ENCODE peak calls at places on chromosomes 5 and 9, in five cellular contexts. M is cardiac muscle cell; G is left lung; A is naive thymus-derived CD4-positive, alpha-beta T cell; J is left ventricle myocardium inferior. V is an unnamed sample.
A peak's percentile ranks its signal among the peaks of the same experiment; 100 is the strongest.

GRCh38 chr5:140628711-140629110 is 4.3 kb downstream of the CD14 start:
- DNase-seq in M (no peak), G (no peak), A (no peak), J (no peak), V (no peak)

GRCh38 chr5:179313849-179314521 is 31.3 kb downstream of the ADAMTS2 start:
- DNase-seq in M (no peak), G (peak; percentile 81), A (no peak), J (peak; percentile 85), V (no peak)

GRCh38 chr5:76615759-76616158 is 7.4 kb downstream of the F2RL2 start:
- DNase-seq in M (no peak), G (no peak), A (no peak), J (no peak), V (no peak)

GRCh38 chr5:88845081-88845697 is 37.8 kb downstream of the MEF2C start:
- DNase-seq in M (no peak), G (no peak), A (no peak), J (no peak), V (no peak)

GRCh38 chr9:89701221-89701798 is 96.5 kb downstream of the GADD45G start:
- DNase-seq in M (no peak), G (no peak), A (peak; percentile 83), J (no peak), V (no peak)

GRCh38 chr9:135038826-135039225 is 48.6 kb upstream of the OLFM1 start:
- DNase-seq in M (no peak), G (no peak), A (no peak), J (no peak), V (no peak)

GRCh38 chr9:133351908-133352634 is 4.1 kb downstream of the RPL7A start:
- DNase-seq in M (peak; percentile 69), G (peak; percentile 73), A (peak; percentile 44), J (no peak), V (no peak)

GRCh38 chr5:124650960-124651662 is 95.3 kb downstream of the ZNF608 start:
- DNase-seq in M (no peak), G (no peak), A (no peak), J (no peak), V (no peak)

GRCh38 chr9:133700861-133701320 is 37.3 kb downstream of the SARDH start:
- DNase-seq in M (no peak), G (no peak), A (no peak), J (no peak), V (no peak)

GRCh38 chr5:105587963-105588662 is 2025.5 kb upstream of the NUDT12 start:
- DNase-seq in M (no peak), G (no peak), A (no peak), J (no peak), V (no peak)

GRCh38 chr9:124133752-124134151 is 122.2 kb downstream of the LHX2 start:
- DNase-seq in M (peak; percentile 25), G (no peak), A (no peak), J (no peak), V (peak; percentile 30)

GRCh38 chr9:107734231-107735014 is 244.9 kb upstream of the KLF4 start:
- DNase-seq in M (no peak), G (no peak), A (no peak), J (peak; percentile 31), V (no peak)

GRCh38 chr5:173743641-173744343 is 127.3 kb upstream of the BOD1 start:
- DNase-seq in M (no peak), G (no peak), A (no peak), J (no peak), V (no peak)

GRCh38 chr5:173612948-173613347 is 3.5 kb downstream of the BOD1 start:
- DNase-seq in M (no peak), G (no peak), A (no peak), J (no peak), V (no peak)

GRCh38 chr9:122213589-122214413 is 15.0 kb downstream of the LHX6 start:
- DNase-seq in M (peak; percentile 87), G (no peak), A (peak; percentile 66), J (no peak), V (peak; percentile 30)

GRCh38 chr9:127311239-127311741 is 46.7 kb downstream of the GARNL3 start:
- DNase-seq in M (peak; percentile 27), G (no peak), A (no peak), J (no peak), V (peak; percentile 72)

GRCh38 chr9:84122572-84122971 is 142.0 kb downstream of the RMI1 start:
- DNase-seq in M (no peak), G (no peak), A (no peak), J (no peak), V (no peak)

GRCh38 chr5:73482383-73483193 is 15.7 kb upstream of the BTF3 start:
- DNase-seq in M (no peak), G (no peak), A (no peak), J (no peak), V (no peak)

GRCh38 chr9:119053070-119053469 is 316.2 kb downstream of the BRINP1 start:
- DNase-seq in M (no peak), G (no peak), A (no peak), J (no peak), V (no peak)

GRCh38 chr5:32734822-32735378 is 23.8 kb downstream of the NPR3 start:
- DNase-seq in M (no peak), G (no peak), A (no peak), J (no peak), V (no peak)

GRCh38 chr9:109816490-109816889 is 36.5 kb downstream of the PALM2AKAP2 start:
- DNase-seq in M (no peak), G (no peak), A (no peak), J (no peak), V (no peak)

GRCh38 chr9:101365181-101365580 is 19.6 kb downstream of the BAAT start:
- DNase-seq in M (no peak), G (no peak), A (no peak), J (no peak), V (no peak)

GRCh38 chr5:132496631-132497487 is 6.3 kb upstream of the IRF1 start:
- DNase-seq in M (peak; percentile 67), G (peak; percentile 99), A (peak; percentile 74), J (peak; percentile 93), V (peak; percentile 95)

GRCh38 chr5:140341591-140341990 is 4.8 kb downstream of the HBEGF start:
- DNase-seq in M (no peak), G (no peak), A (no peak), J (peak; percentile 68), V (no peak)

GRCh38 chr9:121464968-121465367 is 34.7 kb downstream of the GGTA1 start:
- DNase-seq in M (no peak), G (no peak), A (no peak), J (no peak), V (no peak)

GRCh38 chr5:33781286-33781685 is 110.5 kb downstream of the ADAMTS12 start:
- DNase-seq in M (no peak), G (no peak), A (no peak), J (no peak), V (no peak)

GRCh38 chr9:127694890-127695735 is 11.7 kb upstream of the CFAP157 start:
- DNase-seq in M (no peak), G (no peak), A (no peak), J (no peak), V (no peak)

GRCh38 chr5:180142008-180142803 is 66.8 kb downstream of the RASGEF1C start:
- DNase-seq in M (no peak), G (no peak), A (no peak), J (no peak), V (no peak)

GRCh38 chr5:164345173-164345572 is 839.8 kb downstream of the MAT2B start:
- DNase-seq in M (peak; percentile 23), G (peak; percentile 41), A (no peak), J (peak; percentile 70), V (no peak)

DNA sequence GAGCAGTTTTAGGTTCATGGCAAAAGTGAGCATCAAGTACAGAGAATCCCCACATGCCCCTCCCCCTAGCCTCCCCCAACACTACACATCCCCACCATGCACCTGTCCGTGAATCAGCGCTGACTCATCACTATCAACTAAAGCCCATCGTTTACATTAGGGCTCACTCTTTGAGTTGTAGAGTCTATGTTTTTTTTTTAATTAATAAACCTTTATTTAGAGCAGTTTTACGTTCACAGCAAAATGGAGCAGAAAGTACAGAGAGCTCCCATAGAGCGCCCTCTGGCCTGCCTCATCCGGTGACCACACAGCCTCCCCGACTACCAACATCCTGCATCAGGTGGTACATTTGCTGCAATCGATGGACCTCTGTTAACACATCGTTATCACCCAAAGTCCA is 47.9 kb upstream of the UNC5A start:
- DNase-seq in M (no peak), G (no peak), A (no peak), J (no peak), V (no peak)
- H3K27me3 ChIP-seq in M (no peaks in the 10 kb centered on the region), G (no peaks in the 10 kb centered on the region), A (no peaks in the 10 kb centered on the region), J (peaks cover 46% of the 10 kb centered on the region), V (no peaks in the 10 kb centered on the region)

DNA sequence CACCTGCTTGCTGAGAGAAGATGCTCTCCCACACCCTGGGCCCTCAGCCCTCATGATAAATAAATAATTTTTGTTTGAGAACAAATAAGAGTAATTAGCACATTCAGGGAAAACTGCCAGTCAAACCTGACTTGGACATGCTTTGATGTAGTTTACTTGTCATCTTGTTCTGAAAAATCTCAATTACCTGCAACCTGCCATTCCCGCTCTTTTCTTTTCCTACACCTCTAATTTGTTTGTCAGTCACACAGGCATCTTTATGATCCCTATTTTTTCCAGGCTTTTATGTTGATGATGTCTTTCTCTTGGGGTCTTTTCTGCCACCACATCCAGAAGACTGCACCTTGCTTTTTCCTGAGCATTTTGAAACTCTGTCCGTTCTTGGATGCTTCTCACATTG is 28.6 kb upstream of the TGFBI start:
- DNase-seq in M (no peak), G (no peak), A (no peak), J (no peak), V (no peak)
- H3K27me3 ChIP-seq in M (peaks cover 3% of the 10 kb centered on the region), G (no peaks in the 10 kb centered on the region), A (no peaks in the 10 kb centered on the region), J (peaks cover 7% of the 10 kb centered on the region), V (no peaks in the 10 kb centered on the region)

GRCh38 chr9:14350766-14351165 is 36.8 kb upstream of the NFIB start:
- DNase-seq in M (no peak), G (no peak), A (no peak), J (no peak), V (no peak)
- H3K27me3 ChIP-seq in M (peaks cover 76% of the 10 kb centered on the region), G (peaks cover 26% of the 10 kb centered on the region), A (no peaks in the 10 kb centered on the region), J (no peaks in the 10 kb centered on the region), V (no peaks in the 10 kb centered on the region)

GRCh38 chr5:1851290-1851934 is 31.3 kb downstream of the IRX4 start:
- DNase-seq in M (no peak), G (peak; percentile 60), A (no peak), J (no peak), V (no peak)

GRCh38 chr5:1850324-1851154 is 32.2 kb downstream of the IRX4 start:
- DNase-seq in M (no peak), G (peak; percentile 49), A (no peak), J (no peak), V (no peak)

GRCh38 chr5:1853531-1853930 is 29.2 kb downstream of the IRX4 start:
- DNase-seq in M (no peak), G (peak; percentile 27), A (no peak), J (no peak), V (no peak)

GRCh38 chr5:1855075-1855474 is 27.6 kb downstream of the IRX4 start:
- DNase-seq in M (no peak), G (peak; percentile 32), A (no peak), J (no peak), V (no peak)

DNA sequence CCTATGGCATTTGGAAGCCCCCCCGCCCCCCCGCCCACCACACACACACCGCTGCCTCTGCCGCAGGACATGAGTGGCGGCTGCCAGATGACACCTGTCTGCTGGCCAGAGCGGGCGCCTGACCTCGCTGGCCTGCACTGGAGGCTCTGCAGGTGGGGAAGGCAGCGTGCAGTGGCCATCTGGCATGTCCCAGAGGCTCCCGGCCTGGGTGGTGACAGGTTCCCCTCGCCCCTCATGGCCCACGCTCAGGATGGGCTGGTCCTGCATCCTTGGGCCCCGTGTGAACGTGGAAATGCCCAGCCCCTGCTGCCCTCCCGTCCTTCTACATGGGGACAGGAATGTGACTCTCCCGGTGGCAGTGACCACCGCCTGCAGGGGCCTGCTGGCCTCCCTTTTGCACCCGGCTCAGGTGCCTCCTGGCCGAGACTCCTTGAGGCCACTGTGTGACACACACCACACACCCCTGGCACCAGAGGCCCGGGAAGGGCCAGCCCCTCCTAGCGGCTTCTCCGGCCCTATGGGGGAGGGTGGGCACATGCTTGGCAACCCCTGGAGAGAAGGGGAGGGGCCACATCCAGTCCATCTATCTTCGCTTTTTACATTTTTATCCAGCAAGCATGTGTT is 30.3 kb downstream of the IRX4 start:
- DNase-seq in M (peak; percentile 70), G (peak; percentile 49), A (no peak), J (no peak), V (no peak)
- H3K27me3 ChIP-seq in M (no peaks in the 10 kb centered on the region), G (peaks cover 48% of the 10 kb centered on the region), A (no peaks in the 10 kb centered on the region), J (peaks cover 68% of the 10 kb centered on the region), V (no peaks in the 10 kb centered on the region)

V was measured in pancreas.